ENCODE peak calls at places on chromosomes 4 and X, in four cellular contexts. One of them, this sample, is unnamed.

GRCh38 chr4:141463678-141464077 is 172.7 kb upstream of the IL15 start:
- DNase-seq in mammary epithelial cell: peak
- DNase-seq in mesenchymal stem cell: no peak
- DNase-seq in K562: no peak
- DNase-seq in this sample: no peak

GRCh38 chrX:75603833-75604232 is 81.0 kb upstream of the ZDHHC15 start:
- DNase-seq in mammary epithelial cell: peak
- DNase-seq in mesenchymal stem cell: peak
- DNase-seq in K562: peak
- DNase-seq in this sample: peak

GRCh38 chr4:119659576-119659975 is 31.0 kb upstream of the PDE5A start:
- DNase-seq in mammary epithelial cell: no peak
- DNase-seq in mesenchymal stem cell: peak
- DNase-seq in K562: no peak
- DNase-seq in this sample: no peak

GRCh38 chr4:130808492-130808891 is 1712.5 kb downstream of the C4orf33 start:
- DNase-seq in mammary epithelial cell: peak
- DNase-seq in mesenchymal stem cell: peak
- DNase-seq in K562: no peak
- DNase-seq in this sample: peak

GRCh38 chrX:119617511-119618164 is 11.4 kb upstream of the NKRF start:
- DNase-seq in mammary epithelial cell: no peak
- DNase-seq in mesenchymal stem cell: no peak
- DNase-seq in K562: no peak
- DNase-seq in this sample: peak

GRCh38 chrX:132576945-132577344 is 88.1 kb upstream of the MBNL3 start:
- DNase-seq in mammary epithelial cell: peak
- DNase-seq in mesenchymal stem cell: peak
- DNase-seq in K562: no peak
- DNase-seq in this sample: no peak

GRCh38 chr4:42638993-42639392 is 17.9 kb downstream of the ATP8A1 start:
- DNase-seq in mammary epithelial cell: no peak
- DNase-seq in mesenchymal stem cell: no peak
- DNase-seq in K562: no peak
- DNase-seq in this sample: no peak

GRCh38 chr4:146943691-146944375 is 1.8 kb downstream of the TTC29 start:
- DNase-seq in mammary epithelial cell: no peak
- DNase-seq in mesenchymal stem cell: peak
- DNase-seq in K562: no peak
- DNase-seq in this sample: no peak

GRCh38 chr4:5921981-5922380 is 29.1 kb upstream of the CRMP1 start:
- DNase-seq in mammary epithelial cell: no peak
- DNase-seq in mesenchymal stem cell: no peak
- DNase-seq in K562: no peak
- DNase-seq in this sample: peak

GRCh38 chr4:3276961-3277360 is 15.9 kb upstream of the RGS12 start:
- DNase-seq in mammary epithelial cell: no peak
- DNase-seq in mesenchymal stem cell: no peak
- DNase-seq in K562: no peak
- DNase-seq in this sample: no peak

GRCh38 chr4:4430492-4431195 is 43.7 kb downstream of the NSG1 start:
- DNase-seq in mammary epithelial cell: peak
- DNase-seq in mesenchymal stem cell: peak
- DNase-seq in K562: peak
- DNase-seq in this sample: peak

DNA sequence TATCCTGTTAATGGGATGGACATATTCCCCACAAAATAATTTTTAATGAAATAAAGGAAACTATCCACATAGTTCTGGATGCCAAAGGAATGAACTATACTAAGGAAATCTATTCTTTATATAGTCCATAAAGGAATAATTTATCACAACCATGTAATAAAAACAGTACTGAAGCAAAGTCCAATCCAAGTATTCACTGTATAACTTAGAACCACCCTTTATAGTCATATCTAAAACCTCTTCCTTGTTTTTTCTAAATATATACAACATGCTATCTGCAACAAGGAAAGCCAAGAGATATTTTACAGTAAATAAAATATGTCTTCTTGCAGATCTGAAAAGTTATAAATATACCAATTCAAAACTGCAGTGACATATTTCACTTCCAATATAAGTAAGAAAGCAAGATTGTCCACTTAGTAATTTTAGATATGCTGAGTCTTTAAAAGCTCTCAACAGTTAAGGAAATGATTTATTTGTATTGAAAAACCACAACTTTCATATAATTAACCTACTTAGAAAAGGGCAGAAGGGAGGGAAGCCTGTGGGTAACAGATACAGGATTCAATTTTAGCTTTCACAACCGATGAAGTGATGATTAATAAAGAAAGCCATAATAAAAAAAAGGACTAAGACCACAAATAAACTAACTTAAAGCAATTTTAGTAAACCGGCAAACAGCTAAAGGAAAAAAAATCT is 8.0 kb downstream of the NR3C2 start:
- DNase-seq in mammary epithelial cell: no peak
- DNase-seq in mesenchymal stem cell: no peak
- DNase-seq in K562: no peak
- DNase-seq in this sample: no peak
- H3K4me2 ChIP-seq in mammary epithelial cell: no peak
- H3K4me2 ChIP-seq in mesenchymal stem cell: no peak
- H3K4me2 ChIP-seq in K562: no peak
- H3K4me2 ChIP-seq in this sample: no peak

DNA sequence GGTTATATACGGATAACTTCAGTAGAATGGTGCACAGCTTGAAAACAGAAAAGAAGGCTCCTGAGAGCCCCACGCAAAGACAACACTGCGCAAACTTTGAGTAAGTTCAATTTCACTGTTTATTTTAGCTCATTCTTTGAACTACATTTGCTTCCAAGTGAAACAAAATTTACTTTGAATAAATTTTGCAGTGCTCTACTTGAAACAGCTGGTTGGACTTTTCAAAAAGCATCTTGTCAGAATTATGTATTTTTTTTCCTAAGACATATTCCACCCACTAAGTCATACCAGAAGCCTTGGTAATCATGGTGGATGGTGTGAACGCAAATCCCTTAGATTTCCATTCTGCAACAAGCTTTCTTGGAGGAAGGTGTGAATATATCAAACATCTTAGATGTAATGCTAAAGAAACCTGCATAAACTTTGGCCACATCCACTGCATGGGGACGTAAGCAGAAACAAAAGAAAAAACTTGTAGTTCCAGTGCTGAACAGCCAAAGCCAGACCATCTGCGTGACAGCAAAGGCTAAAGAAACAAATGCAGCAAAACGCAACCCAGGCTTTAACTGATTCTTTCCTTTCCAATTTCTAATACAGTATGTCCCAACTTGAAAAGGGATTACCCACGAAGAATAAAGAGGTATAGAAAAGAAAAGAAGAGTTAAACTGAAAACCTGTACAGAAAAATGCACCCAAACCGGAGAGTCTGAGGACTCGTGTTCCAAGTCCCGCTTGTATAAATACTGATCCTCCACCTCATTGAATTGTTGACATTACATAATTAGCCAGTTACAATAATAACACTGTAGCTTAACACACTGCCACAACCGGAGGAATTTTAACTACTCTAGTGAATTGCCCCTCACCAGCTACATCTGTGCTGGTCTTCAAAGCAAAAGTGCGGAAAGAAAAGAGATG is 90.9 kb downstream of the SH3RF1 start:
- DNase-seq in mammary epithelial cell: no peak
- DNase-seq in mesenchymal stem cell: peak
- DNase-seq in K562: no peak
- DNase-seq in this sample: no peak
- H3K4me2 ChIP-seq in mammary epithelial cell: no peak
- H3K4me2 ChIP-seq in mesenchymal stem cell: peak
- H3K4me2 ChIP-seq in K562: no peak
- H3K4me2 ChIP-seq in this sample: peak

GRCh38 chrX:63581906-63582305 is 203.1 kb downstream of the ARHGEF9 start:
- DNase-seq in mammary epithelial cell: no peak
- DNase-seq in mesenchymal stem cell: no peak
- DNase-seq in K562: no peak
- DNase-seq in this sample: no peak

GRCh38 chrX:63585936-63586335 is 199.1 kb downstream of the ARHGEF9 start:
- DNase-seq in mammary epithelial cell: no peak
- DNase-seq in mesenchymal stem cell: no peak
- DNase-seq in K562: no peak
- DNase-seq in this sample: no peak

GRCh38 chrX:63581390-63581789 is 203.6 kb downstream of the ARHGEF9 start:
- DNase-seq in mammary epithelial cell: no peak
- DNase-seq in mesenchymal stem cell: no peak
- DNase-seq in K562: no peak
- DNase-seq in this sample: peak
- H3K4me2 ChIP-seq in mammary epithelial cell: no peak
- H3K4me2 ChIP-seq in mesenchymal stem cell: no peak
- H3K4me2 ChIP-seq in K562: no peak
- H3K4me2 ChIP-seq in this sample: no peak

DNA sequence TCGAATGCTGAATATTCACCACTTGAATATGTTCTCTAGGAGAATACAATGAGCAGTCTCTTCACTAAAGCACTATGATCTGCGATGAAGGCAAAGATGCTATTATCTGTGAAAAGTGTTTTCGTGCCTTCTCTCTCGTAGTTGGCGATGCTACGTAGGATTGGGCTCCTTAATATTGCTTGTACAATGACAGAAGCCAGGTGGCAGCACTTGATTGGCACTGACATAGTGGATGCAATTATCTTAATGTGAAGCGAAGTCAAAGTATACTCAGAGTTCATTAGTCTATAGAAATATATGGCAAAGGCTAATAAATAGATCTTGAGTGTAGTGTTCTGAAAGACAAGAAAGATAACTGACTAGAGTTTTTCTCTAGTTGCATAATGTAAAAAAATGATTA is 1135.7 kb upstream of the AGA start:
- DNase-seq in mammary epithelial cell: no peak
- DNase-seq in mesenchymal stem cell: no peak
- DNase-seq in K562: no peak
- DNase-seq in this sample: peak
- H3K4me2 ChIP-seq in mammary epithelial cell: no peak
- H3K4me2 ChIP-seq in mesenchymal stem cell: no peak
- H3K4me2 ChIP-seq in K562: no peak
- H3K4me2 ChIP-seq in this sample: no peak

GRCh38 chrX:150203249-150203647 is 159.9 kb upstream of the MAMLD1 start:
- DNase-seq in mammary epithelial cell: no peak
- DNase-seq in mesenchymal stem cell: no peak
- DNase-seq in K562: no peak
- DNase-seq in this sample: no peak
- H3K4me2 ChIP-seq in mammary epithelial cell: no peak
- H3K4me2 ChIP-seq in mesenchymal stem cell: no peak
- H3K4me2 ChIP-seq in K562: no peak
- H3K4me2 ChIP-seq in this sample: no peak

DNA sequence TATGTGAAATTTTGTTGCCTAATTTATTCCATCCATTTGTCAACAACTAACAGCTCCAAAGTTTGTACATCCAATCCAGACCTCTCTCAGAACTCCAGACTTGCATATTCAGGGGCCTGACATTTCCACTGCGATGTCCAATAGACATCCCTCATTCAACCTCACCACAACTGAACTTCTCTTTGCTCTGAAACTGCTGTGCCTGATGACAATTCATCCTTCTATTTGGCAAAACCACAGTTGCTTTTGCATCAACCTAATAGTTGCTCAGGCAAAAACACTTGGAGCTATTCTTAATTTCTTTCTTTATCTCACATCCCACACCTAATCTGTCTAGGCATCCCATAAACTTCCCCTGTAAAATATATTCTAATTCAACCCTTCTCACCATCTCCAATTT is 56.5 kb downstream of the ANTXR2 start:
- DNase-seq in mammary epithelial cell: no peak
- DNase-seq in mesenchymal stem cell: peak
- DNase-seq in K562: no peak
- DNase-seq in this sample: no peak
- H3K4me2 ChIP-seq in mammary epithelial cell: peak
- H3K4me2 ChIP-seq in mesenchymal stem cell: no peak
- H3K4me2 ChIP-seq in K562: no peak
- H3K4me2 ChIP-seq in this sample: no peak

GRCh38 chrX:80808160-80808735 is 1.4 kb downstream of the BRWD3 start:
- DNase-seq in mammary epithelial cell: peak
- DNase-seq in mesenchymal stem cell: peak
- DNase-seq in K562: peak
- DNase-seq in this sample: peak
- H3K4me2 ChIP-seq in mammary epithelial cell: peak
- H3K4me2 ChIP-seq in mesenchymal stem cell: peak
- H3K4me2 ChIP-seq in K562: peak
- H3K4me2 ChIP-seq in this sample: peak